ENCODE peak calls at places on chromosomes 3 and 15, in ten cellular contexts. N is GM23338, T is breast epithelium, S is tibial artery, W is H7, I is transverse colon, D is neuronal stem cell, J is bronchial epithelial cell, K is stomach, Y is A673. O is an unnamed sample.

GRCh38 chr15:48609486-48609885 is 36.0 kb downstream of the FBN1 start:
- DNase-seq in N (no peak), T (no peak), S (no peak), W (no peak), I (no peak), D (no peak), J (no peak), K (no peak), Y (no peak), O (no peak)

GRCh38 chr3:18440053-18440768 is 15.1 kb upstream of the SATB1 start:
- DNase-seq in N (no peak), T (no peak), S (no peak), W (no peak), I (no peak), D (no peak), J (peak; percentile 23), K (no peak), Y (no peak), O (no peak)

GRCh38 chr3:89617706-89618105 is 510.3 kb downstream of the EPHA3 start:
- DNase-seq in N (no peak), T (no peak), S (no peak), W (no peak), I (no peak), D (no peak), J (peak; percentile 55), K (no peak), Y (peak; percentile 42), O (no peak)

GRCh38 chr15:90097475-90097874 is 4.8 kb downstream of the IDH2 start:
- DNase-seq in N (no peak), T (no peak), S (no peak), W (no peak), I (peak; percentile 44), D (no peak), J (no peak), K (no peak), Y (no peak), O (peak; percentile 92)

GRCh38 chr15:48283361-48284157 is 47.7 kb upstream of the DUT start:
- DNase-seq in N (no peak), T (no peak), S (no peak), W (no peak), I (no peak), D (no peak), J (no peak), K (no peak), Y (peak; percentile 42), O (no peak)

GRCh38 chr3:167811071-167811470 is 75.5 kb downstream of the SERPINI1 start:
- DNase-seq in N (no peak), T (no peak), S (no peak), W (no peak), I (no peak), D (no peak), J (no peak), K (no peak), Y (no peak), O (no peak)

GRCh38 chr3:13137808-13138565 is 64.8 kb upstream of the IQSEC1 start:
- DNase-seq in N (no peak), T (no peak), S (peak; percentile 19), W (no peak), I (peak; percentile 5), D (no peak), J (no peak), K (no peak), Y (no peak), O (no peak)

GRCh38 chr3:118938183-118938961 is 96.3 kb downstream of the IGSF11 start:
- DNase-seq in N (no peak), T (no peak), S (no peak), W (no peak), I (no peak), D (no peak), J (peak; percentile 81), K (no peak), Y (peak; percentile 3), O (no peak)

GRCh38 chr15:57570994-57571393 is 20.7 kb upstream of the MYZAP start:
- DNase-seq in N (no peak), T (no peak), S (no peak), W (no peak), I (no peak), D (no peak), J (peak; percentile 94), K (no peak), Y (no peak), O (no peak)

GRCh38 chr3:169771651-169772529 is 1.3 kb upstream of the MYNN start:
- DNase-seq in N (peak; percentile 78), T (no peak), S (peak; percentile 47), W (peak; percentile 9), I (peak; percentile 48), D (peak; percentile 92), J (peak; percentile 73), K (peak; percentile 46), Y (peak; percentile 91), O (peak; percentile 93)

GRCh38 chr3:186413615-186414415 is 51.8 kb upstream of the DGKG start:
- DNase-seq in N (peak; percentile 75), T (peak; percentile 79), S (peak; percentile 66), W (no peak), I (peak; percentile 38), D (peak; percentile 20), J (peak; percentile 30), K (peak; percentile 51), Y (peak; percentile 55), O (no peak)

GRCh38 chr15:62644874-62645755 is 397.4 kb upstream of the TPM1 start:
- DNase-seq in N (no peak), T (no peak), S (no peak), W (no peak), I (no peak), D (no peak), J (no peak), K (no peak), Y (no peak), O (no peak)

GRCh38 chr3:184523825-184524615 is 37.6 kb upstream of the EPHB3 start:
- DNase-seq in N (peak; percentile 74), T (no peak), S (no peak), W (peak; percentile 57), I (no peak), D (no peak), J (peak; percentile 90), K (no peak), Y (peak; percentile 43), O (no peak)

GRCh38 chr3:141894524-141895176 is 18.2 kb downstream of the ATP1B3 start:
- DNase-seq in N (no peak), T (no peak), S (no peak), W (no peak), I (no peak), D (no peak), J (peak; percentile 87), K (no peak), Y (peak; percentile 37), O (no peak)

GRCh38 chr3:17039579-17039978 is 154.8 kb downstream of the PLCL2 start:
- DNase-seq in N (no peak), T (no peak), S (no peak), W (no peak), I (no peak), D (no peak), J (peak; percentile 98), K (no peak), Y (peak; percentile 39), O (no peak)

GRCh38 chr3:170038434-170039110 is 777 bp downstream of the GPR160 start:
- DNase-seq in N (peak; percentile 87), T (no peak), S (no peak), W (peak; percentile 81), I (peak; percentile 66), D (no peak), J (no peak), K (peak; percentile 68), Y (peak; percentile 35), O (peak; percentile 67)

GRCh38 chr3:165852150-165852549 is 14.9 kb upstream of the BCHE start:
- DNase-seq in N (no peak), T (no peak), S (no peak), W (no peak), I (no peak), D (no peak), J (no peak), K (no peak), Y (no peak), O (no peak)

GRCh38 chr3:149480326-149481017 is 6.0 kb downstream of the TM4SF4 start:
- DNase-seq in N (peak; percentile 88), T (peak; percentile 66), S (peak; percentile 82), W (peak; percentile 80), I (peak; percentile 81), D (peak; percentile 63), J (peak; percentile 76), K (peak; percentile 88), Y (peak; percentile 67), O (peak; percentile 83)

GRCh38 chr3:176351408-176351807 is 845.9 kb downstream of the TBL1XR1 start:
- DNase-seq in N (no peak), T (no peak), S (no peak), W (no peak), I (no peak), D (no peak), J (no peak), K (no peak), Y (no peak), O (no peak)

GRCh38 chr3:45083023-45083422 is 56.9 kb downstream of the CLEC3B start:
- DNase-seq in N (peak; percentile 8), T (no peak), S (no peak), W (no peak), I (no peak), D (no peak), J (no peak), K (no peak), Y (no peak), O (no peak)
- H3K36me3 ChIP-seq in N (peaks cover 3% of the 10 kb centered on the region), T (no peaks in the 10 kb centered on the region), S (no peaks in the 10 kb centered on the region), W (peaks cover 4% of the 10 kb centered on the region), I (no peaks in the 10 kb centered on the region), D (no peaks in the 10 kb centered on the region), J (peaks cover 27% of the 10 kb centered on the region), K (peaks cover 10% of the 10 kb centered on the region), Y (no peaks in the 10 kb centered on the region), O (no peaks in the 10 kb centered on the region)

GRCh38 chr3:53242155-53242554 is 13.7 kb downstream of the TKT start:
- DNase-seq in N (no peak), T (no peak), S (no peak), W (no peak), I (no peak), D (no peak), J (no peak), K (no peak), Y (no peak), O (no peak)
- H3K36me3 ChIP-seq in N (peaks cover 49% of the 10 kb centered on the region), T (no peaks in the 10 kb centered on the region), S (peaks cover 59% of the 10 kb centered on the region), W (peaks cover 56% of the 10 kb centered on the region), I (no peaks in the 10 kb centered on the region), D (peaks cover 74% of the 10 kb centered on the region), J (peaks cover 52% of the 10 kb centered on the region), K (peaks cover 59% of the 10 kb centered on the region), Y (peaks cover 7% of the 10 kb centered on the region), O (peaks cover 38% of the 10 kb centered on the region)

GRCh38 chr3:194647747-194648146 is 14.5 kb upstream of the TMEM44 start:
- DNase-seq in N (no peak), T (no peak), S (no peak), W (no peak), I (no peak), D (no peak), J (no peak), K (no peak), Y (no peak), O (no peak)
- H3K36me3 ChIP-seq in N (peaks cover 38% of the 10 kb centered on the region), T (peaks cover 14% of the 10 kb centered on the region), S (peaks cover 79% of the 10 kb centered on the region), W (peaks cover 31% of the 10 kb centered on the region), I (no peaks in the 10 kb centered on the region), D (peaks cover 92% of the 10 kb centered on the region), J (peaks cover 10% of the 10 kb centered on the region), K (peaks cover 100% of the 10 kb centered on the region), Y (peaks cover 70% of the 10 kb centered on the region), O (peaks cover 70% of the 10 kb centered on the region)

DNA sequence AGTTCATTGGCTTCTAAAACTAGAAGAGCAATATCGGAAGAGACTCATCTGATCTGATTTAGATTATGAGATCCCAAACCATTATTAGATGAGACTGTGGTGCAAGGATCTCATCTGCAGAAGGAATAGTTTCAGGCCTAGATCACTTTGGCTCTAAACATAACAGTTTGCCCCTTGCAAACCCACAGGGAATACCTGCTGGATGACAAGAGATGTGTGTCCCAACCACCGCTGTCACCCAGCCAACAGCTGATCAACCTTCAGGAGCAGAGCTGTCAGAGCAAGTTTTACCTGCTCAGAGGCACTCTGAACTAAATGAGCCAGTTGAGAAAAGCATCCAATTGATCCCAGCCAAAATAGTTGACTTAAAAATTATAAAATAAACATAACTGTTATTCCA is 64.0 kb upstream of the ST3GAL6 start:
- DNase-seq in N (no peak), T (peak; percentile 70), S (no peak), W (no peak), I (no peak), D (no peak), J (peak; percentile 72), K (no peak), Y (no peak), O (no peak)
- H3K36me3 ChIP-seq in N (no peaks in the 10 kb centered on the region), T (no peaks in the 10 kb centered on the region), S (no peaks in the 10 kb centered on the region), W (no peaks in the 10 kb centered on the region), I (no peaks in the 10 kb centered on the region), D (no peaks in the 10 kb centered on the region), J (no peaks in the 10 kb centered on the region), K (no peaks in the 10 kb centered on the region), Y (no peaks in the 10 kb centered on the region), O (no peaks in the 10 kb centered on the region)

O was measured in Karpas-422.